ENCODE peak calls at places on chromosomes 5 and 9, in ten cellular contexts. L is AG09309, X is astrocyte of the spinal cord, Y is T-cell, Q is right atrium auricular region, I is amygdala, O is retina, C is NCI-H1436 treated with DMSO at 0.1 percent for 48 hours, U is GM04504, P is germinal center. D is an unnamed sample.

GRCh38 chr5:10842823-10843222 is 81.8 kb upstream of the DAP start:
- DNase-seq in I (no peak), Q (no peak), L (no peak), P (no peak), C (no peak), U (no peak), X (no peak), O (no peak), Y (no peak), D (no peak)

GRCh38 chr5:127876384-127876783 is 173.2 kb downstream of the CCDC192 start:
- DNase-seq in L (no peak), I (no peak), P (no peak), Y (no peak), Q (no peak), O (no peak), C (no peak), X (no peak), U (no peak), D (no peak)

GRCh38 chr5:58358436-58358835 is 101.5 kb downstream of the PLK2 start:
- DNase-seq in O (no peak), Q (no peak), X (no peak), I (no peak), C (no peak), U (no peak), P (no peak), Y (no peak), L (no peak), D (no peak)

GRCh38 chr9:98150164-98150563 is 31.1 kb upstream of the TRIM14 start:
- DNase-seq in I (no peak), X (no peak), Q (no peak), O (no peak), L (no peak), C (no peak), P (no peak), U (no peak), Y (no peak), D (no peak)

GRCh38 chr5:151340004-151340403 is 7.4 kb downstream of the SLC36A2 start:
- DNase-seq in Y (no peak), L (no peak), I (no peak), P (no peak), Q (no peak), X (no peak), O (no peak), C (no peak), U (no peak), D (no peak)

GRCh38 chr9:123162359-123163345 is 105.7 kb downstream of the STRBP start:
- DNase-seq in Q (no peak), L (no peak), P (no peak), X (no peak), Y (no peak), O (no peak), I (no peak), C (no peak), U (no peak), D (no peak)

GRCh38 chr9:92325991-92326500 is 293 bp downstream of the CENPP start:
- DNase-seq in Y (no peak), O (no peak), P (peak; percentile 40), X (no peak), C (no peak), I (no peak), L (no peak), U (no peak), Q (no peak), D (no peak)

GRCh38 chr9:129886226-129887174 is 51.2 kb downstream of the USP20 start:
- DNase-seq in I (peak; percentile 25), C (no peak), P (no peak), O (no peak), X (no peak), Q (no peak), Y (peak; percentile 84), L (no peak), U (no peak), D (no peak)

GRCh38 chr5:174951151-174951780 is 226.9 kb downstream of the MSX2 start:
- DNase-seq in Y (peak; percentile 33), I (peak; percentile 52), L (peak; percentile 78), Q (peak; percentile 60), U (peak; percentile 35), P (peak; percentile 70), X (peak; percentile 72), O (peak; percentile 78), C (no peak), D (peak; percentile 49)

GRCh38 chr9:72149231-72149975 is at the start of gene GDA:
- DNase-seq in U (no peak), X (no peak), P (peak; percentile 11), L (no peak), O (peak; percentile 77), I (peak; percentile 5), C (no peak), Y (no peak), Q (no peak), D (peak; percentile 25)

GRCh38 chr5:150486402-150487198 is 21.3 kb upstream of the NDST1 start:
- DNase-seq in O (peak; percentile 87), U (no peak), Q (no peak), P (peak; percentile 37), I (peak; percentile 56), Y (peak; percentile 59), X (peak; percentile 69), L (no peak), C (no peak), D (peak; percentile 86)

GRCh38 chr5:165624547-165624946 is 2119.1 kb downstream of the MAT2B start:
- DNase-seq in O (no peak), U (no peak), Q (no peak), P (no peak), I (no peak), Y (no peak), C (no peak), L (no peak), X (no peak), D (no peak)

GRCh38 chr5:73851782-73852181 is 225.8 kb downstream of the ARHGEF28 start:
- DNase-seq in P (no peak), I (no peak), L (no peak), Y (no peak), C (no peak), X (no peak), Q (no peak), O (no peak), U (no peak), D (no peak)

GRCh38 chr9:118455259-118455658 is 751.1 kb downstream of the TLR4 start:
- DNase-seq in O (no peak), C (no peak), P (no peak), U (no peak), L (no peak), X (peak; percentile 42), Q (no peak), Y (no peak), I (no peak), D (no peak)

GRCh38 chr9:6619909-6620308 is 25.6 kb downstream of the GLDC start:
- DNase-seq in Y (no peak), X (no peak), Q (no peak), U (no peak), L (no peak), O (no peak), I (peak; percentile 6), C (no peak), P (no peak), D (no peak)

GRCh38 chr5:133052317-133053175 is 733 bp downstream of the HSPA4 start:
- DNase-seq in P (peak; percentile 58), Q (peak; percentile 63), U (no peak), C (no peak), Y (peak; percentile 35), I (peak; percentile 8), O (no peak), L (no peak), X (peak; percentile 39), D (no peak)

GRCh38 chr9:20242767-20243166 is 379.5 kb downstream of the MLLT3 start:
- DNase-seq in L (no peak), I (no peak), Y (peak; percentile 42), C (no peak), U (no peak), P (peak; percentile 13), X (no peak), Q (no peak), O (peak; percentile 12), D (no peak)

GRCh38 chr9:99335280-99335679 is 113.2 kb downstream of the SEC61B start:
- DNase-seq in U (no peak), X (no peak), P (no peak), Q (no peak), C (no peak), L (no peak), I (no peak), O (no peak), Y (no peak), D (no peak)

GRCh38 chr5:74424162-74424868 is 216.2 kb downstream of the ENC1 start:
- DNase-seq in I (no peak), O (no peak), C (no peak), X (no peak), Q (no peak), L (peak; percentile 52), Y (no peak), U (no peak), P (no peak), D (no peak)

GRCh38 chr5:39005566-39006232 is 68.5 kb downstream of the RICTOR start:
- DNase-seq in U (no peak), Q (no peak), P (peak; percentile 2), L (no peak), X (no peak), C (no peak), I (no peak), Y (no peak), O (no peak), D (no peak)

D was measured in H1.